ENCODE peak calls at places on chromosomes 12 and 14, in five cellular contexts. B is type B pancreatic cell, Q is A549, J is BJ, P is kidney epithelial cell. D is an unnamed sample.

GRCh38 chr14:22900088-22900799 is 17.2 kb downstream of the REM2 start:
- DNase-seq in B (no peak), P (no peak), Q (peak), J (no peak), D (no peak)

GRCh38 chr12:31506907-31507306 is 84.0 kb downstream of the DENND5B start:
- DNase-seq in Q (no peak), J (no peak), P (no peak), B (no peak), D (no peak)

GRCh38 chr12:6646276-6647082 is 753 bp downstream of the ACRBP start:
- DNase-seq in P (no peak), Q (no peak), B (no peak), J (no peak), D (no peak)

GRCh38 chr14:104436047-104436531 is 143.5 kb upstream of the C14orf180 start:
- DNase-seq in B (peak), Q (no peak), J (no peak), P (no peak), D (peak)

GRCh38 chr14:31692376-31692781 is 131.2 kb downstream of the NUBPL start:
- DNase-seq in B (no peak), Q (no peak), J (peak), P (no peak), D (no peak)

GRCh38 chr14:101820283-101820798 is 58.8 kb downstream of the PPP2R5C start:
- DNase-seq in P (no peak), B (no peak), Q (no peak), J (no peak), D (no peak)

GRCh38 chr14:104424406-104425072 is 155.0 kb upstream of the C14orf180 start:
- DNase-seq in B (no peak), Q (no peak), P (no peak), J (no peak), D (no peak)

GRCh38 chr12:120959111-120959878 is 19.0 kb upstream of the HNF1A start:
- DNase-seq in P (no peak), J (no peak), B (no peak), Q (no peak), D (no peak)

GRCh38 chr14:104421892-104422291 is 157.7 kb upstream of the C14orf180 start:
- DNase-seq in Q (no peak), J (no peak), P (no peak), B (no peak), D (no peak)

GRCh38 chr12:42103155-42103554 is 41.5 kb downstream of the GXYLT1 start:
- DNase-seq in Q (no peak), J (no peak), B (no peak), P (no peak), D (no peak)

GRCh38 chr12:50224026-50224692 is 57.0 kb upstream of the CERS5 start:
- DNase-seq in Q (peak), P (peak), B (no peak), J (no peak), D (no peak)

GRCh38 chr14:22296722-22297121 is 292.3 kb downstream of the DAD1 start:
- DNase-seq in Q (peak), J (peak), B (no peak), P (peak), D (no peak)

GRCh38 chr12:124848621-124849380 is 14.9 kb downstream of the SCARB1 start:
- DNase-seq in P (no peak), B (no peak), Q (no peak), J (no peak), D (no peak)

GRCh38 chr12:52741378-52742195 is 35.6 kb downstream of the KRT76 start:
- DNase-seq in Q (peak), P (peak), J (no peak), B (peak), D (no peak)

GRCh38 chr14:68663385-68664076 is 129.3 kb downstream of the ZFP36L1 start:
- DNase-seq in P (no peak), Q (no peak), J (no peak), B (no peak), D (no peak)

GRCh38 chr14:104428333-104428851 is 151.2 kb upstream of the C14orf180 start:
- DNase-seq in Q (no peak), J (no peak), B (peak), P (no peak), D (no peak)

GRCh38 chr14:30193056-30193455 is 265.4 kb upstream of the PRKD1 start:
- DNase-seq in Q (no peak), B (no peak), J (no peak), P (no peak), D (no peak)

GRCh38 chr12:117867348-117867747 is 101.4 kb downstream of the KSR2 start:
- DNase-seq in J (no peak), B (no peak), Q (no peak), P (no peak), D (no peak)
- TF ChIP-seq CTCF in J (no peak), B (no peak), Q (no peak), P (no peak), D (no peak)

GRCh38 chr14:87935895-87936294 is 57.1 kb downstream of the GALC start:
- DNase-seq in P (no peak), J (no peak), Q (no peak), B (no peak), D (no peak)

GRCh38 chr14:87935081-87935828 is 57.7 kb downstream of the GALC start:
- DNase-seq in J (peak), Q (no peak), B (no peak), P (no peak), D (no peak)

DNA sequence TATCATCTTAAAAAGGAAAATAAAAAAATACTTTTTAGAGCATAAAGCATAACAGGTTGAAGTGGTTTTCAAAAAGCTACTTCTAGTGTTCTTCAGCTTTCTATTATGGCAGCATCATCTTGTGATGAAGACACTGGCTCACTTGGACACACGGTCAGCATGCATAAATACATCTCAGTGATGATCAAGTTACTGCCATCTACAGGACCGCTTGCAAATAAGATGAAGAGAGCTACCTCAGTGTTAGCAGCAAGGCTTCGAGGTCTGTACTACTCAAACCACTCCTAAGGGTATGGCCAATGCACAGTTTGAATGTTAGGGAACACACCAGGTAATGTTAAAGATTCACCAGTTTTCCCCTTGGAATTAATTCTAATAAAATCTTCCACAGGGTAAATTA is 58.8 kb downstream of the GALC start:
- DNase-seq in Q (peak), J (no peak), P (no peak), B (no peak), D (no peak)
- TF ChIP-seq CTCF in Q (no peak), J (no peak), P (peak), B (no peak), D (no peak)

DNA sequence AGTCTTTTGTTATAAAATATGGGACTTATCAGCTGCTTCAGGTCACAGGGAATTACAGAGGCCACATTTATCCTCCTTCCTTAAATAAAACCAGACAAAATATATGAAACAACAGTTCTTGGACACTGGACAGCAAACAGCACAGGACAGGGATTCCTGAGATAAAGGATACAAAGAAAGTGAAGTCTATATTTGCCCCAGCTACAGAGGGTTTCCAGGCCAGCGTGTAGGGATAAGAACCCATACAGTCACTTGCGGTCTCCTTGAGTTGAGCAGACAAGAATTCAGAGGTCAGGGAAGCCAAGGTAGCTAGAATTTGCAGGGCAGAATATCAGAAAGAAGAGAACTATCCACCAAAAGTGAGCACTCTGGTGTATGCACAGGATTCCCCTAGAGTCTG is 8.8 kb upstream of the LLPH start:
- DNase-seq in Q (no peak), B (no peak), P (no peak), J (no peak), D (no peak)
- TF ChIP-seq CTCF in Q (no peak), B (no peak), P (no peak), J (no peak), D (no peak)

GRCh38 chr12:80413462-80413861 is 30.6 kb upstream of the PTPRQ start:
- DNase-seq in Q (peak), B (no peak), J (no peak), P (no peak), D (no peak)
- TF ChIP-seq CTCF in Q (peak), B (no peak), J (no peak), P (peak), D (no peak)